ENCODE peak calls at places on chromosomes 7 and 10, in eight cellular contexts. R is HAP-1, Q is body of pancreas, V is lower lobe of right lung, H is endothelial cell, I is foreskin keratinocyte, K is mesothelial cell of epicardium, W is dermis microvascular lymphatic vessel endothelial cell. J is an unnamed sample.

GRCh38 chr10:71637305-71637704 is 82.3 kb downstream of the C10orf105 start:
- DNase-seq in K (no peak), H (no peak), V (no peak), R (no peak), I (no peak), Q (no peak), W (no peak), J (no peak)

GRCh38 chr10:36888925-36889573 is 236.3 kb upstream of the ANKRD30A start:
- DNase-seq in R (peak), V (no peak), Q (peak), K (no peak), I (peak), H (peak), W (peak), J (no peak)

GRCh38 chr10:57094965-57095364 is 733.9 kb upstream of the ZWINT start:
- DNase-seq in I (no peak), Q (no peak), K (no peak), W (no peak), V (no peak), H (no peak), R (no peak), J (no peak)

GRCh38 chr7:4633012-4633411 is 49.1 kb upstream of the FOXK1 start:
- DNase-seq in Q (no peak), I (peak), W (peak), V (no peak), H (no peak), K (no peak), R (no peak), J (no peak)

GRCh38 chr10:86871563-86872183 is 85.7 kb downstream of the MMRN2 start:
- DNase-seq in Q (no peak), H (no peak), W (no peak), R (peak), I (no peak), V (no peak), K (no peak), J (no peak)

GRCh38 chr10:114352653-114353298 is 51.5 kb downstream of the AFAP1L2 start:
- DNase-seq in W (no peak), K (no peak), R (no peak), V (no peak), Q (no peak), H (no peak), I (no peak), J (no peak)

GRCh38 chr7:122686360-122686878 is 12.5 kb downstream of the RNF133 start:
- DNase-seq in R (no peak), Q (no peak), V (no peak), K (no peak), W (no peak), H (no peak), I (no peak), J (no peak)

GRCh38 chr10:32489935-32490334 is 44.0 kb downstream of the CCDC7 start:
- DNase-seq in H (no peak), Q (no peak), R (no peak), K (no peak), I (peak), V (no peak), W (no peak), J (no peak)

GRCh38 chr7:55342216-55342871 is 22.8 kb upstream of the LANCL2 start:
- DNase-seq in R (no peak), Q (no peak), W (no peak), H (no peak), V (no peak), K (no peak), I (no peak), J (no peak)